ENCODE peak calls at places on chromosomes 4 and X, in four cellular contexts. One of them, this sample, is unnamed.

GRCh38 chr4:1478766-1479355 is 72.6 kb upstream of the NKX1-1 start:
- DNase-seq in HEK293T: no peak
- DNase-seq in HepG2: no peak
- DNase-seq in GM12878: no peak
- DNase-seq in this sample: no peak

GRCh38 chr4:66974665-66975064 is 570.6 kb downstream of the CENPC start:
- DNase-seq in HEK293T: no peak
- DNase-seq in GM12878: no peak
- DNase-seq in HepG2: no peak
- DNase-seq in this sample: no peak

GRCh38 chr4:21067351-21067750 is 367.1 kb downstream of the PACRGL start:
- DNase-seq in HEK293T: no peak
- DNase-seq in GM12878: no peak
- DNase-seq in HepG2: no peak
- DNase-seq in this sample: no peak

GRCh38 chr4:109826719-109827118 is 1.1 kb upstream of the RRH start:
- DNase-seq in GM12878: no peak
- DNase-seq in HepG2: no peak
- DNase-seq in HEK293T: no peak
- DNase-seq in this sample: peak

GRCh38 chrX:151359341-151359740 is 37.7 kb upstream of the VMA21 start:
- DNase-seq in HepG2: no peak
- DNase-seq in GM12878: no peak
- DNase-seq in HEK293T: no peak
- DNase-seq in this sample: no peak

GRCh38 chr4:176718881-176719280 is 73.8 kb downstream of the VEGFC start:
- DNase-seq in GM12878: no peak
- DNase-seq in HepG2: no peak
- DNase-seq in HEK293T: no peak
- DNase-seq in this sample: no peak

GRCh38 chrX:22147214-22147613 is 115.1 kb downstream of the PHEX start:
- DNase-seq in HepG2: no peak
- DNase-seq in HEK293T: no peak
- DNase-seq in GM12878: no peak
- DNase-seq in this sample: no peak

GRCh38 chr4:15455290-15455689 is 14.4 kb upstream of the CC2D2A start:
- DNase-seq in HEK293T: no peak
- DNase-seq in HepG2: no peak
- DNase-seq in GM12878: no peak
- DNase-seq in this sample: no peak

GRCh38 chrX:50188859-50189258 is 11.9 kb downstream of the AKAP4 start:
- DNase-seq in HEK293T: no peak
- DNase-seq in GM12878: no peak
- DNase-seq in HepG2: no peak
- DNase-seq in this sample: no peak

GRCh38 chr4:94934864-94935263 is 177.1 kb downstream of the BMPR1B start:
- DNase-seq in HEK293T: no peak
- DNase-seq in GM12878: no peak
- DNase-seq in HepG2: no peak
- DNase-seq in this sample: no peak

GRCh38 chr4:100060765-100061416 is 110.8 kb upstream of the H2AZ1 start:
- DNase-seq in HEK293T: no peak
- DNase-seq in HepG2: no peak
- DNase-seq in GM12878: no peak
- DNase-seq in this sample: no peak

GRCh38 chrX:23246001-23246400 is 88.6 kb upstream of the PTCHD1 start:
- DNase-seq in HEK293T: no peak
- DNase-seq in HepG2: no peak
- DNase-seq in GM12878: no peak
- DNase-seq in this sample: no peak

GRCh38 chr4:158172196-158172557 is 648 bp downstream of the GASK1B start:
- DNase-seq in GM12878: no peak
- DNase-seq in HEK293T: no peak
- DNase-seq in HepG2: no peak
- DNase-seq in this sample: no peak

GRCh38 chr4:158169931-158170690 is 2.7 kb downstream of the GASK1B start:
- DNase-seq in HepG2: peak
- DNase-seq in GM12878: no peak
- DNase-seq in HEK293T: no peak
- DNase-seq in this sample: no peak

GRCh38 chr4:158171456-158171790 is 1.4 kb downstream of the GASK1B start:
- DNase-seq in HEK293T: no peak
- DNase-seq in HepG2: no peak
- DNase-seq in GM12878: no peak
- DNase-seq in this sample: no peak

GRCh38 chr4:158170691-158171455 is 2.0 kb downstream of the GASK1B start:
- DNase-seq in HEK293T: no peak
- DNase-seq in GM12878: no peak
- DNase-seq in HepG2: peak
- DNase-seq in this sample: peak

DNA sequence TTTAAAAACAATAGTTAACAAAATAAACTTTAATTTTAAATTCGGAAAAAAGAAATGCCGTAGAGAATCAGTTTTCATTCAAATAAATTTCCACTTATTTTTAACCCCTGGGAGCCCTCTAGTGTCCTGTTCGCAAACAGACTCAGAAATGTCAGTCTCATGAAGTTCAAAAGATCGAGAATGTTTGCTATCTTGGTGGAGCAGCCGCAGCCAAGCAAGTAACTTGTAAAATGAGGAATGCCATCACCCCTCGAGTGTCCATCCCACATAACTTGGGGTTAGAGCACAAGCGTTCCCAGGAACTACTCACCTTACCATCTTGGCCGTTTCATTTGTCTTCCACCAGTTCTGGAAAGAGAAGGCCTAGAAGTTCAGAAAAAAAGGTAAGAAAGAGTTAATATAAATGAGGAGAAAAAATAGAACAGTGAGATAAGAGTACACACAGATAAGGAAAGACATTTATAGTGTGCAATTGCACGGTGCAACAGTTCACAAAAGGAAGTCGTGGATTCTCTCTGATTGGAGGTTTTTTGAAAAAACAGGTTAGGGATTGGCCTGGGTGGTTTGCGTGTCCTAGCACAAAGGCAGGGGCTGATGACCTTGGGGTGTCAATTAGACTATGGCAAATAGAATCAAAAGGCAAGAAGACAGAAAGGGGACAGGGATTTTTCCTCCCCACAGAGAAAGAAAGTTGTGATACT is at the start of gene GASK1B:
- DNase-seq in HEK293T: peak
- DNase-seq in HepG2: peak
- DNase-seq in GM12878: no peak
- DNase-seq in this sample: no peak
- TF ChIP-seq TARDBP in HEK293T: no peak
- TF ChIP-seq TARDBP in HepG2: peak
- TF ChIP-seq TARDBP in GM12878: no peak
- TF ChIP-seq TARDBP in this sample: no peak

GRCh38 chr4:158538176-158538575 is 16.5 kb downstream of the RXFP1 start:
- DNase-seq in HEK293T: no peak
- DNase-seq in GM12878: no peak
- DNase-seq in HepG2: no peak
- DNase-seq in this sample: no peak
- TF ChIP-seq TARDBP in HEK293T: no peak
- TF ChIP-seq TARDBP in GM12878: no peak
- TF ChIP-seq TARDBP in HepG2: no peak
- TF ChIP-seq TARDBP in this sample: no peak

DNA sequence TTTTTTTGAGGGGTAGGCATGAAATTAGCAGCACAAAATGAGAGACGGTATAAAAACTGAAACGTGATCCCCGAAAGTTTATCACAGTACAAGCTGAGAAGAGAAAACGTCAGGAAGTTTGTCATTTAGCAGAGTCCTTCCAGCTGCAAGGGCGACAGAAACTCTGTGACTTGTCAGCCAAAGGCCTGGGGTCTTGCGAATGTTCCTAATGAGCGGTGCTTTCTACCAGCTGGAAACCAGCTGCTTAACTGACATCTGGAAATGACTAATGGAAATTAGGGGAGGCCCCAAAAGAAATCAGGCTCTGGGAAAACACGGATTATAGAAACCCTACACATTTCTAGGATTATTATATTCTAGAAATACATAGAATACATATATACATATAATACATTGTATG is 66.5 kb downstream of the CHRNA9 start:
- DNase-seq in GM12878: no peak
- DNase-seq in HepG2: no peak
- DNase-seq in HEK293T: no peak
- DNase-seq in this sample: no peak
- TF ChIP-seq TARDBP in GM12878: no peak
- TF ChIP-seq TARDBP in HepG2: no peak
- TF ChIP-seq TARDBP in HEK293T: no peak
- TF ChIP-seq TARDBP in this sample: no peak

DNA sequence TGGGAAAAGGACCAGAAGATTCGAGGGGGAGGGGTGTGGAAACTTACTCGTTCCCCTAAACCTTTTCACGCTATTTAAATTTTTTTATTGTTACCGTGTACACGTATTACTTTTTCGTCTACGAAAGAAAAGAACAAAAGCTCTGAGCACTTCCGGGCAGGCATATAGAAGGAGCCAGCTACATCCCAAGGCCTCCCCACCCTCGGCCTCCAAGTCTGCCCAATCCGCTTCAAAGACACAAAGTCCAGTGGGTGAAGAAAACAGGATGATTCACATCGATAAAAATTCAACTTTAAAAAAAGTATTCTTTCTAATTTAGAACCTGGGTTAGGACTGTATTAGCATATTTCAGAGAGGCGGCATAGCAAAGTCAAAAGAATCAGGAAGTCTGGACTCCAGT is 23.1 kb downstream of the SEL1L3 start:
- DNase-seq in GM12878: no peak
- DNase-seq in HepG2: no peak
- DNase-seq in HEK293T: no peak
- DNase-seq in this sample: no peak
- TF ChIP-seq TARDBP in GM12878: no peak
- TF ChIP-seq TARDBP in HepG2: no peak
- TF ChIP-seq TARDBP in HEK293T: no peak
- TF ChIP-seq TARDBP in this sample: no peak

GRCh38 chr4:98864560-98864959 is 64.4 kb downstream of the EIF4E start:
- DNase-seq in GM12878: no peak
- DNase-seq in HEK293T: no peak
- DNase-seq in HepG2: no peak
- DNase-seq in this sample: no peak
- TF ChIP-seq TARDBP in GM12878: no peak
- TF ChIP-seq TARDBP in HEK293T: no peak
- TF ChIP-seq TARDBP in HepG2: no peak
- TF ChIP-seq TARDBP in this sample: no peak

DNA sequence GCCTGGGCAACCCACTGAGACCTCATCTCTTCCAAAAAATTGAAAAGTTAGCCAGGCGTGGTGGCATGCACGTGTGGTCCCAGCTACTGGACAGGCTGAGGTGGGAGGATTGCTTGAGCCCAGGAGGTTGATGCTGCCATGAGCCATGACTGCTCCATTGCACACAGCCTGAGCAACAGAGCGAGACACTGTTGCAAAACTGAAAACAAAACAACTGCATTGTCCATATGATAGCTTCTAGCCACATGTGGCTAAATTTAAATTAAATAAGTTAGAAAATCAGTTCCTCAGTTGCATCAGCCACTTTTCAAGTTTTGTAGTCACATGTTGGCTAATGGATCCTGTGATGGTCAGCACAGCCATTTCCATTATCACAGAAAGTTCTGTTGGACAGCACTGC is 67.9 kb downstream of the GAB1 start:
- DNase-seq in GM12878: peak
- DNase-seq in HEK293T: no peak
- DNase-seq in HepG2: no peak
- DNase-seq in this sample: no peak
- TF ChIP-seq TARDBP in GM12878: no peak
- TF ChIP-seq TARDBP in HEK293T: no peak
- TF ChIP-seq TARDBP in HepG2: no peak
- TF ChIP-seq TARDBP in this sample: no peak

GRCh38 chr4:153222790-153223417 is 18.7 kb downstream of the TRIM2 start:
- DNase-seq in HepG2: no peak
- DNase-seq in HEK293T: peak
- DNase-seq in GM12878: no peak
- DNase-seq in this sample: no peak

GRCh38 chr4:153223418-153223792 is 19.2 kb downstream of the TRIM2 start:
- DNase-seq in HEK293T: no peak
- DNase-seq in HepG2: no peak
- DNase-seq in GM12878: no peak
- DNase-seq in this sample: no peak

GRCh38 chr4:153221783-153222161 is 17.5 kb downstream of the TRIM2 start:
- DNase-seq in GM12878: no peak
- DNase-seq in HepG2: no peak
- DNase-seq in HEK293T: no peak
- DNase-seq in this sample: no peak

GRCh38 chr4:153220709-153221367 is 16.6 kb downstream of the TRIM2 start:
- DNase-seq in HepG2: no peak
- DNase-seq in HEK293T: no peak
- DNase-seq in GM12878: no peak
- DNase-seq in this sample: no peak

DNA sequence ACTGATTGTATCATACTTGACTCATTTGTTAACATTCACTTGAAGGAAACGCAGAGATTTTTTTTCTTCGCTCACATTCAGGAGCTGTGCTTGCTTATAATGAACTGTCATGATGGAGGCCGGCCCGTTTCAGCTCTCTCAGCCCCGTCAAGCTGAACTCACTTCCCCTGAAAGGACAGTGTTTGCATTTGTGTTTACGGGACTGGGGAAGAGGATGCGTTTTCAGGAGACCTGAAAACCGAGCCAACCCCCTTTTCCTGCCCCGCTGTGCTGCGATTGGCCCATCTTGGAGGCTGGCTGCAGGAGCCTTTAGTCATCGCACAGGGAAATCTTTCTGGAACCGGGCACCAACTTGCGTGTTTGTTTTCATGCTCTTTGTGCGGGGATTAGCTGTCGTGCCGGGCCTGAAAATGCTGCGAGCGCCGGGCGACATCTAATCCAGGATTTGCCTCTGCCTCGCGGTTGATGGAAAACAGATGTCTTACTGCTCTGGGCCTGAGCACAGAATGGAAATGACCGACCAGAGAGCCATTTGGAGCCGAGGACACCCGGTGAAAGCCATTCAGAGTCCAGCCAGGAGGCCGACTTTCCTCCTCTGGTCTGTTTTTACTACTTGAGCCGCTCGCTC is 18.0 kb downstream of the TRIM2 start:
- DNase-seq in HEK293T: peak
- DNase-seq in HepG2: no peak
- DNase-seq in GM12878: no peak
- DNase-seq in this sample: no peak
- TF ChIP-seq TARDBP in HEK293T: no peak
- TF ChIP-seq TARDBP in HepG2: no peak
- TF ChIP-seq TARDBP in GM12878: no peak
- TF ChIP-seq TARDBP in this sample: no peak

GRCh38 chr4:57612279-57612678 is 502.1 kb upstream of the IGFBP7 start:
- DNase-seq in GM12878: no peak
- DNase-seq in HEK293T: no peak
- DNase-seq in HepG2: no peak
- DNase-seq in this sample: no peak
- TF ChIP-seq TARDBP in GM12878: no peak
- TF ChIP-seq TARDBP in HEK293T: no peak
- TF ChIP-seq TARDBP in HepG2: no peak
- TF ChIP-seq TARDBP in this sample: no peak